ENCODE peak calls at places on chromosome 4, in ten cellular contexts. I is head of caudate nucleus, L is endothelial cell of umbilical vein, G is ELR, C is GM12865, Y is hippocampal formation, B is MM.1S, W is endodermal cell, V is LNCaP clone FGC, J is tibial nerve. R is an unnamed sample.

GRCh38 chr4:80897537-80898303 is 132.8 kb upstream of the BMP3 start:
- DNase-seq in I (no peak), L (no peak), G (no peak), C (peak; percentile 74), Y (no peak), B (peak; percentile 65), W (no peak), V (no peak), J (no peak), R (no peak)

GRCh38 chr4:55609393-55609821 is 17.4 kb upstream of the PDCL2 start:
- DNase-seq in I (no peak), L (no peak), G (peak; percentile 13), C (peak; percentile 2), Y (no peak), B (peak; percentile 25), W (no peak), V (no peak), J (no peak), R (no peak)

GRCh38 chr4:109979932-109980717 is 67.4 kb downstream of the EGF start:
- DNase-seq in I (no peak), L (no peak), G (peak; percentile 80), C (no peak), Y (no peak), B (no peak), W (no peak), V (no peak), J (no peak), R (no peak)

GRCh38 chr4:154039435-154040061 is 250.7 kb upstream of the SFRP2 start:
- DNase-seq in I (no peak), L (no peak), G (no peak), C (no peak), Y (no peak), B (no peak), W (no peak), V (no peak), J (no peak), R (no peak)

GRCh38 chr4:40182979-40183378 is 13.9 kb upstream of the RHOH start:
- DNase-seq in I (no peak), L (no peak), G (no peak), C (no peak), Y (no peak), B (no peak), W (no peak), V (no peak), J (no peak), R (no peak)

GRCh38 chr4:157664726-157665125 is 444.2 kb downstream of the GRIA2 start:
- DNase-seq in I (no peak), L (no peak), G (peak; percentile 77), C (no peak), Y (no peak), B (no peak), W (no peak), V (no peak), J (no peak), R (no peak)

GRCh38 chr4:138697771-138698170 is 317.8 kb upstream of the NOCT start:
- DNase-seq in I (no peak), L (no peak), G (no peak), C (no peak), Y (no peak), B (no peak), W (no peak), V (no peak), J (no peak), R (no peak)

GRCh38 chr4:15233626-15234025 is 194.2 kb upstream of the C1QTNF7 start:
- DNase-seq in I (no peak), L (no peak), G (peak; percentile 1), C (peak; percentile 62), Y (no peak), B (peak; percentile 69), W (no peak), V (no peak), J (no peak), R (no peak)

GRCh38 chr4:26787461-26788340 is 72.9 kb upstream of the STIM2 start:
- DNase-seq in I (peak; percentile 59), L (peak; percentile 52), G (peak; percentile 76), C (peak; percentile 9), Y (no peak), B (no peak), W (peak; percentile 90), V (peak; percentile 25), J (no peak), R (peak; percentile 50)

GRCh38 chr4:36244257-36245084 is at the start of gene ARAP2:
- DNase-seq in I (peak; percentile 67), L (no peak), G (no peak), C (peak; percentile 81), Y (peak; percentile 41), B (peak; percentile 77), W (peak; percentile 84), V (no peak), J (no peak), R (peak; percentile 51)

GRCh38 chr4:6205973-6206372 is 5.6 kb upstream of the JAKMIP1 start:
- DNase-seq in I (no peak), L (no peak), G (no peak), C (no peak), Y (no peak), B (no peak), W (no peak), V (no peak), J (no peak), R (no peak)

GRCh38 chr4:26736621-26737020 is 124.0 kb upstream of the STIM2 start:
- DNase-seq in I (no peak), L (no peak), G (peak; percentile 50), C (no peak), Y (no peak), B (no peak), W (no peak), V (no peak), J (no peak), R (no peak)

GRCh38 chr4:56909083-56909981 is 1.6 kb downstream of the REST start:
- DNase-seq in I (peak; percentile 25), L (peak; percentile 64), G (peak; percentile 71), C (peak; percentile 78), Y (peak; percentile 24), B (peak; percentile 55), W (peak; percentile 77), V (no peak), J (no peak), R (peak; percentile 53)

GRCh38 chr4:41653523-41653922 is 95.0 kb downstream of the PHOX2B start:
- DNase-seq in I (no peak), L (no peak), G (no peak), C (no peak), Y (no peak), B (no peak), W (no peak), V (no peak), J (no peak), R (no peak)

GRCh38 chr4:138898282-138898681 is 117.3 kb upstream of the NOCT start:
- DNase-seq in I (no peak), L (no peak), G (peak; percentile 22), C (no peak), Y (no peak), B (no peak), W (no peak), V (no peak), J (no peak), R (no peak)

GRCh38 chr4:171162478-171162877 is 650.7 kb upstream of the GALNTL6 start:
- DNase-seq in I (no peak), L (no peak), G (no peak), C (no peak), Y (no peak), B (no peak), W (no peak), V (no peak), J (no peak), R (no peak)

GRCh38 chr4:113153529-113154101 is 104.2 kb downstream of the ANK2 start:
- DNase-seq in I (no peak), L (no peak), G (peak; percentile 7), C (no peak), Y (no peak), B (no peak), W (no peak), V (no peak), J (no peak), R (no peak)

GRCh38 chr4:110733901-110734300 is 111.0 kb upstream of the PITX2 start:
- DNase-seq in I (no peak), L (peak; percentile 8), G (peak; percentile 24), C (no peak), Y (no peak), B (no peak), W (no peak), V (no peak), J (no peak), R (no peak)